ENCODE peak calls at places on chromosomes 4 and X, in eight cellular contexts. One of them, this sample, is unnamed.

GRCh38 chr4:140014284-140014683 is 139.7 kb downstream of the MAML3 start:
- DNase-seq in MM.1S: no peak
- DNase-seq in AG10803: no peak
- DNase-seq in fibroblast of lung: peak; percentile 36
- DNase-seq in heart left ventricle: no peak
- DNase-seq in A673: no peak
- DNase-seq in left ventricle myocardium inferior: no peak
- DNase-seq in MCF 10A: no peak
- DNase-seq in this sample: no peak

GRCh38 chr4:138003248-138003647 is 238.9 kb downstream of the SLC7A11 start:
- DNase-seq in MM.1S: no peak
- DNase-seq in AG10803: peak; percentile 51
- DNase-seq in fibroblast of lung: peak; percentile 68
- DNase-seq in heart left ventricle: no peak
- DNase-seq in A673: no peak
- DNase-seq in left ventricle myocardium inferior: no peak
- DNase-seq in MCF 10A: no peak
- DNase-seq in this sample: peak; percentile 5

GRCh38 chrX:104253567-104254441 is 929 bp downstream of the ESX1 start:
- DNase-seq in MM.1S: no peak
- DNase-seq in AG10803: no peak
- DNase-seq in fibroblast of lung: no peak
- DNase-seq in heart left ventricle: no peak
- DNase-seq in A673: no peak
- DNase-seq in left ventricle myocardium inferior: no peak
- DNase-seq in MCF 10A: no peak
- DNase-seq in this sample: no peak

GRCh38 chr4:5734841-5735240 is 23.8 kb downstream of the EVC start:
- DNase-seq in MM.1S: no peak
- DNase-seq in AG10803: no peak
- DNase-seq in fibroblast of lung: no peak
- DNase-seq in heart left ventricle: no peak
- DNase-seq in A673: no peak
- DNase-seq in left ventricle myocardium inferior: peak; percentile 51
- DNase-seq in MCF 10A: no peak
- DNase-seq in this sample: no peak

GRCh38 chr4:98232202-98232601 is 29.0 kb upstream of the RAP1GDS1 start:
- DNase-seq in MM.1S: no peak
- DNase-seq in AG10803: peak; percentile 11
- DNase-seq in fibroblast of lung: no peak
- DNase-seq in heart left ventricle: no peak
- DNase-seq in A673: peak; percentile 56
- DNase-seq in left ventricle myocardium inferior: no peak
- DNase-seq in MCF 10A: peak; percentile 35
- DNase-seq in this sample: no peak

GRCh38 chr4:184528713-184529112 is 54.4 kb upstream of the IRF2 start:
- DNase-seq in MM.1S: no peak
- DNase-seq in AG10803: no peak
- DNase-seq in fibroblast of lung: no peak
- DNase-seq in heart left ventricle: no peak
- DNase-seq in A673: no peak
- DNase-seq in left ventricle myocardium inferior: no peak
- DNase-seq in MCF 10A: no peak
- DNase-seq in this sample: no peak

GRCh38 chr4:144649646-144650045 is 3.7 kb downstream of the HHIP start:
- DNase-seq in MM.1S: no peak
- DNase-seq in AG10803: no peak
- DNase-seq in fibroblast of lung: no peak
- DNase-seq in heart left ventricle: no peak
- DNase-seq in A673: no peak
- DNase-seq in left ventricle myocardium inferior: no peak
- DNase-seq in MCF 10A: no peak
- DNase-seq in this sample: no peak

GRCh38 chr4:84530449-84530848 is 31.4 kb upstream of the NKX6-1 start:
- DNase-seq in MM.1S: no peak
- DNase-seq in AG10803: peak; percentile 12
- DNase-seq in fibroblast of lung: peak; percentile 14
- DNase-seq in heart left ventricle: no peak
- DNase-seq in A673: peak; percentile 15
- DNase-seq in left ventricle myocardium inferior: no peak
- DNase-seq in MCF 10A: no peak
- DNase-seq in this sample: peak; percentile 3

GRCh38 chr4:47391256-47391655 is 72.2 kb downstream of the COMMD8 start:
- DNase-seq in MM.1S: no peak
- DNase-seq in AG10803: no peak
- DNase-seq in fibroblast of lung: no peak
- DNase-seq in heart left ventricle: no peak
- DNase-seq in A673: no peak
- DNase-seq in left ventricle myocardium inferior: no peak
- DNase-seq in MCF 10A: no peak
- DNase-seq in this sample: no peak

GRCh38 chr4:153676984-153677383 is 7.1 kb upstream of the TLR2 start:
- DNase-seq in MM.1S: no peak
- DNase-seq in AG10803: peak; percentile 46
- DNase-seq in fibroblast of lung: peak; percentile 93
- DNase-seq in heart left ventricle: no peak
- DNase-seq in A673: no peak
- DNase-seq in left ventricle myocardium inferior: no peak
- DNase-seq in MCF 10A: peak; percentile 95
- DNase-seq in this sample: peak; percentile 66

GRCh38 chrX:49760288-49760885 is 64.6 kb upstream of the PAGE1 start:
- DNase-seq in MM.1S: no peak
- DNase-seq in AG10803: no peak
- DNase-seq in fibroblast of lung: no peak
- DNase-seq in heart left ventricle: no peak
- DNase-seq in A673: no peak
- DNase-seq in left ventricle myocardium inferior: no peak
- DNase-seq in MCF 10A: no peak
- DNase-seq in this sample: no peak

GRCh38 chrX:145630806-145631435 is 186.7 kb upstream of the SLITRK2 start:
- DNase-seq in MM.1S: no peak
- DNase-seq in AG10803: no peak
- DNase-seq in fibroblast of lung: no peak
- DNase-seq in heart left ventricle: no peak
- DNase-seq in A673: no peak
- DNase-seq in left ventricle myocardium inferior: no peak
- DNase-seq in MCF 10A: no peak
- DNase-seq in this sample: no peak

GRCh38 chrX:103678199-103678993 is 8.1 kb downstream of the MORF4L2 start:
- DNase-seq in MM.1S: no peak
- DNase-seq in AG10803: peak; percentile 75
- DNase-seq in fibroblast of lung: peak; percentile 77
- DNase-seq in heart left ventricle: no peak
- DNase-seq in A673: no peak
- DNase-seq in left ventricle myocardium inferior: no peak
- DNase-seq in MCF 10A: no peak
- DNase-seq in this sample: peak; percentile 44

GRCh38 chr4:88812976-88813375 is 115.3 kb upstream of the NAP1L5 start:
- DNase-seq in MM.1S: no peak
- DNase-seq in AG10803: no peak
- DNase-seq in fibroblast of lung: no peak
- DNase-seq in heart left ventricle: no peak
- DNase-seq in A673: no peak
- DNase-seq in left ventricle myocardium inferior: no peak
- DNase-seq in MCF 10A: no peak
- DNase-seq in this sample: no peak
- TF ChIP-seq CTCF in MM.1S: no peak
- TF ChIP-seq CTCF in AG10803: no peak
- TF ChIP-seq CTCF in fibroblast of lung: no peak
- TF ChIP-seq CTCF in heart left ventricle: no peak
- TF ChIP-seq CTCF in A673: no peak
- TF ChIP-seq CTCF in left ventricle myocardium inferior: no peak
- TF ChIP-seq CTCF in MCF 10A: no peak
- TF ChIP-seq CTCF in this sample: no peak

DNA sequence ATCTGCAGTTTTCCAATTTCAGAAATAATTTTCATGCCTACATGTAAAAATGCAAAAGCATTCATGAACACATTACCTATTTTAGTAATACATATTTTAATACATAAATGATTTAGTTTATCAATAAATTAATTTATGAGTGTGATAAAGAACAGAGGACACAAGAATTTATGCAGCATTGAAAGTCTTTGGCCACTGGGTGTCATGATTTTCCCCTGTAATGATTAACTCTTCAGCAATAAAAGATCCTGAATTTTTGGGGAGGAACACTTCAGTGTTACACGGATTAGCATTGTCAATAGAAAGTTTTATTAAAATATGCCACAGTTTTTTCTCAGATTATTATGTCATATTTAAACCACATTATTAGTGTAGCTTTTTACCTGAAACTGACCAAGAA is 8.6 kb upstream of the VCX2 start:
- DNase-seq in MM.1S: no peak
- DNase-seq in AG10803: no peak
- DNase-seq in fibroblast of lung: no peak
- DNase-seq in heart left ventricle: no peak
- DNase-seq in A673: peak; percentile 1
- DNase-seq in left ventricle myocardium inferior: no peak
- DNase-seq in MCF 10A: peak; percentile 14
- DNase-seq in this sample: no peak
- TF ChIP-seq CTCF in MM.1S: no peak
- TF ChIP-seq CTCF in AG10803: no peak
- TF ChIP-seq CTCF in fibroblast of lung: no peak
- TF ChIP-seq CTCF in heart left ventricle: peak; percentile 31
- TF ChIP-seq CTCF in A673: no peak
- TF ChIP-seq CTCF in left ventricle myocardium inferior: peak; percentile 31
- TF ChIP-seq CTCF in MCF 10A: peak; percentile 18
- TF ChIP-seq CTCF in this sample: no peak

DNA sequence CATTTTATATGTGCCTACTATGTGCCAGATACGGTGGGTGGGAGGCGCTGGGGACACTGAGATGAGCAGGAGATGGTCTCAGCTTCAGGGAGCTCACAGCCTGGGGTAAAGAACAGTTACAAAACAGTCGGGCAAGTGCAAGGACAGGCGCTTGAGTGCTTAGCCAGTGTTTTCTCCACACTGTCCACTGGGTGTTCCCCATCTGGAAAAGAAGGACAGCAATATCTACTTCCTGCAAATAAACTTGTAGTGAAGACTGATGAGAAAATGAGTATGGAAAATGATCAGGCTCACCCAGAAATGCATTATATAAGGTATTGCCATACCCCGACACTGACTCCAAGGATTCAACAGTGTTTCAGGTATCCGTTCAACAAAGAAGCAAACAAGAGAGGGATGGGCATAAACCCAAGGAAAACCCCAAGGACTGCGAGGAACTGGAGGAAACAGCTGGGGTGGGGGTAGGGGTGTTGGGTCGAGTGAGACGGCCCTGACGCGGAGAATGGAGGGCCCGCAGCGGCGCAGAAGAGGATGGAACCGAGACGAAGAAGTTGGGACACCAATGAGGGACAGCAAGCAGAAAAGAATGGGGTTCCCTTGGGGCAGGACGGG is 805 bp downstream of the TMEM185A start:
- DNase-seq in MM.1S: no peak
- DNase-seq in AG10803: peak; percentile 61
- DNase-seq in fibroblast of lung: peak; percentile 48
- DNase-seq in heart left ventricle: peak; percentile 19
- DNase-seq in A673: peak; percentile 13
- DNase-seq in left ventricle myocardium inferior: no peak
- DNase-seq in MCF 10A: peak; percentile 26
- DNase-seq in this sample: peak; percentile 52
- TF ChIP-seq CTCF in MM.1S: no peak
- TF ChIP-seq CTCF in AG10803: peak; percentile 48
- TF ChIP-seq CTCF in fibroblast of lung: no peak
- TF ChIP-seq CTCF in heart left ventricle: no peak
- TF ChIP-seq CTCF in A673: no peak
- TF ChIP-seq CTCF in left ventricle myocardium inferior: peak; percentile 27
- TF ChIP-seq CTCF in MCF 10A: no peak
- TF ChIP-seq CTCF in this sample: peak; percentile 35

DNA sequence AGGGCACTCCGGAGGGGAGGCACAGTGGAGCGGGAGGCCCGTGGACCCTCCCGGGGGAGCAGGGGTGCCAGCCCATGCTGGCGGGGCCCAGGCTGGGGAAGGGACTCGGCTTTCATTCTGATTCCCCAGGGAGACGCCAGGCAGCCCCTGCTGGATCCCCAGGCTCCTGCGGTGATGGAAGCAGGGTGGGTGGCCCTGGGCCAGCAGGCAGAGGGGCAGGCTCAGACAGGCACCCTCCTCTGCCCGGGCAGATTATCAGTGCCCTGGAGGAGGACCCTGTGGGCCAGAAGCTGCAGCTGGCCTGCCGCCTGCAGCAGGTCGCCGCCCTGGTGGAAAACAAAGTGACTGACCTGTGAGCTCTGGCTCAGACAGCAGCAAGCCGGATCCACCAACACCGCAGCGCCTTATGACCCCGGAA is 2.1 kb upstream of the SRPK3 start:
- DNase-seq in MM.1S: no peak
- DNase-seq in AG10803: no peak
- DNase-seq in fibroblast of lung: no peak
- DNase-seq in heart left ventricle: no peak
- DNase-seq in A673: no peak
- DNase-seq in left ventricle myocardium inferior: no peak
- DNase-seq in MCF 10A: no peak
- DNase-seq in this sample: no peak
- TF ChIP-seq CTCF in MM.1S: no peak
- TF ChIP-seq CTCF in AG10803: peak; percentile 4
- TF ChIP-seq CTCF in fibroblast of lung: no peak
- TF ChIP-seq CTCF in heart left ventricle: no peak
- TF ChIP-seq CTCF in A673: peak; percentile 27
- TF ChIP-seq CTCF in left ventricle myocardium inferior: no peak
- TF ChIP-seq CTCF in MCF 10A: no peak
- TF ChIP-seq CTCF in this sample: peak; percentile 37

DNA sequence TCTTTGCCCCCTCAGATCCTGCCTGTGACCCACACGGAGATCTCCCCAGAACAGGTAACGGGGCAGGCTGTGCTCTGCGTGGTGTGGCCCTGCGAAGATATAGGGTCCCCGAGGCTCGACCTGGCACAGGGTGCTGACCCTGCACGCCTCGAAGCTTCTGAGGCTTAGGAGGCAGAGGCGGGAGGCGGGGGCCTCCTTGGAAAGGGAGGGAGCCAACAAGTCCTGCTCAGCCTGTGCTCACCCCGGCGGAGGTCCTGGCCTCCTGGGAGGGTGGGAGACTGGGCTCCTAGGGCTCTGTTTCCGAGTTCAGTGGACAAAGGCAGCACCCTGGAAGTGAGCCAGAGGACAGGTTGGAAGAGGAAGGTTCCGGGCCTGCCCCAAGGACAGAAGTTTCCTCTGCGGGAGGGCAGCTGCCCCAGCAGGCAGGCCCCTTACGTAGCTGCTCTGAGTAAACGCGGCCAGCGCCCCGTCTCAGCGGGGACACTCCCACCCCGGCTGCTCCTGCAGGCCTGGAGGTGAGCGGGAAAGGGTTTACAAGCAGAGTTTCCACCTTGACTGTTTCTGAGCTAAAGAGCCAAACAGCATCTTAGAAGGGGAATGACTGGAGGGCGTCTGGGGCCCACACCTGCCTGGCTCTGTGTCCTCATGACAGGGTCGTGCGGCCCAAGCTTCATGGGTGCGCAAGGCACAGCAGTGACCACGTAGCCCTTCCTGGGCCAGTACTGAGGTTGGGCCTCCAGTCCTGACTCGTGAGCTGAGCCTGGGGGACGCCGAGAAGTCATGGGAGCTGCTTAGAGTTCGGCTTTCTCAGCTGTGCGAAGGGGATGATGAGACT is 16.1 kb downstream of the TMEM175 start:
- DNase-seq in MM.1S: no peak
- DNase-seq in AG10803: no peak
- DNase-seq in fibroblast of lung: no peak
- DNase-seq in heart left ventricle: peak; percentile 19
- DNase-seq in A673: no peak
- DNase-seq in left ventricle myocardium inferior: no peak
- DNase-seq in MCF 10A: no peak
- DNase-seq in this sample: no peak
- TF ChIP-seq CTCF in MM.1S: no peak
- TF ChIP-seq CTCF in AG10803: no peak
- TF ChIP-seq CTCF in fibroblast of lung: no peak
- TF ChIP-seq CTCF in heart left ventricle: no peak
- TF ChIP-seq CTCF in A673: no peak
- TF ChIP-seq CTCF in left ventricle myocardium inferior: no peak
- TF ChIP-seq CTCF in MCF 10A: no peak
- TF ChIP-seq CTCF in this sample: no peak

This sample was measured in HFFc6.